ENCODE peak calls at places on chromosomes 5 and 9, in five cellular contexts. S is activated naive CD4-positive, alpha-beta T cell treated with anti-CD3 and anti-CD28 coated beads for 36 hours; J is omental fat pad; L is activated T-cell treated with anti-CD3 and anti-CD28 coated beads for 1 hour; T is psoas muscle. X is an unnamed sample.
A peak's percentile ranks its signal among the peaks of the same experiment; 100 is the strongest.

GRCh38 chr9:70420267-70421019 is 6.0 kb upstream of the KLF9 start:
- DNase-seq in J (peak; percentile 88), L (no peak), S (peak; percentile 93), T (peak; percentile 98), X (peak; percentile 96)

GRCh38 chr5:171450423-171451246 is 31.2 kb downstream of the FGF18 start:
- DNase-seq in T (peak; percentile 83), L (no peak), S (peak; percentile 36), J (no peak), X (peak; percentile 87)

GRCh38 chr9:121945281-121945680 is 147.8 kb downstream of the TTLL11 start:
- DNase-seq in L (no peak), J (no peak), S (no peak), T (no peak), X (no peak)

GRCh38 chr5:66122379-66123034 is 21.6 kb upstream of the SREK1 start:
- DNase-seq in S (no peak), L (no peak), T (no peak), J (no peak), X (no peak)

GRCh38 chr9:107020040-107020530 is 157.1 kb downstream of the ZNF462 start:
- DNase-seq in T (no peak), L (no peak), J (no peak), S (peak; percentile 7), X (no peak)

GRCh38 chr9:76394896-76395244 is 644 bp upstream of the RFK start:
- DNase-seq in J (no peak), S (peak; percentile 63), L (peak; percentile 27), T (peak; percentile 67), X (peak; percentile 80)

GRCh38 chr5:142357469-142358090 is 32.8 kb upstream of the SPRY4 start:
- DNase-seq in J (no peak), T (no peak), L (no peak), S (peak; percentile 16), X (no peak)

GRCh38 chr9:18393340-18394130 is 80.4 kb upstream of the ADAMTSL1 start:
- DNase-seq in T (no peak), J (no peak), L (no peak), S (no peak), X (no peak)

GRCh38 chr9:12856608-12857007 is 81.8 kb downstream of the LURAP1L start:
- DNase-seq in J (no peak), S (no peak), T (no peak), L (no peak), X (no peak)

GRCh38 chr9:116020801-116021200 is 132.8 kb upstream of the PAPPA start:
- DNase-seq in L (no peak), J (no peak), S (no peak), T (no peak), X (no peak)

GRCh38 chr5:142600611-142601360 is 85.1 kb downstream of the FGF1 start:
- DNase-seq in J (no peak), L (no peak), S (no peak), T (no peak), X (peak; percentile 75)

GRCh38 chr5:89351975-89352374 is 469.0 kb upstream of the MEF2C start:
- DNase-seq in S (no peak), J (no peak), T (no peak), L (no peak), X (no peak)

GRCh38 chr9:100674419-100675122 is 96.7 kb downstream of the CAVIN4 start:
- DNase-seq in J (no peak), T (peak; percentile 59), S (no peak), L (no peak), X (no peak)

GRCh38 chr9:117448066-117448465 is 33.2 kb upstream of the ASTN2 start:
- DNase-seq in S (no peak), L (no peak), T (no peak), J (no peak), X (no peak)

GRCh38 chr5:73701566-73701965 is 75.6 kb downstream of the ARHGEF28 start:
- DNase-seq in L (no peak), J (no peak), S (no peak), T (no peak), X (no peak)

GRCh38 chr5:17665836-17666235 is 31.6 kb downstream of the TAF11L14 start:
- DNase-seq in L (no peak), J (no peak), T (no peak), S (no peak), X (no peak)

X was measured in aorta.